ENCODE peak calls at places on chromosomes 7 and 10, in six cellular contexts. X is prostate gland, R is ovary, P is mucosa of descending colon, K is A549, F is sigmoid colon. Q is an unnamed sample.

GRCh38 chr7:100120518-100121085 is 1.2 kb downstream of the CNPY4 start:
- DNase-seq in R (peak; percentile 26), F (no peak), X (no peak), K (no peak), P (no peak), Q (no peak)

GRCh38 chr10:29921071-29921446 is 138.3 kb downstream of the JCAD start:
- DNase-seq in X (peak; percentile 47), R (no peak), K (no peak), P (no peak), F (no peak), Q (no peak)

GRCh38 chr10:33402748-33403147 is 68.3 kb upstream of the NRP1 start:
- DNase-seq in P (no peak), F (no peak), X (no peak), K (no peak), R (no peak), Q (no peak)

GRCh38 chr7:31068006-31068675 is 16.0 kb downstream of the ADCYAP1R1 start:
- DNase-seq in X (no peak), R (no peak), F (peak; percentile 30), P (no peak), K (no peak), Q (no peak)

GRCh38 chr10:122154034-122154732 is 116.9 kb upstream of the BTBD16 start:
- DNase-seq in R (no peak), K (no peak), P (no peak), X (no peak), F (no peak), Q (no peak)

GRCh38 chr10:27547047-27547446 is 42.9 kb downstream of the RAB18 start:
- DNase-seq in P (no peak), R (no peak), K (no peak), F (no peak), X (no peak), Q (no peak)

GRCh38 chr7:36021917-36022550 is 131.0 kb upstream of the EEPD1 start:
- DNase-seq in K (no peak), R (peak; percentile 79), X (no peak), F (no peak), P (no peak), Q (no peak)

GRCh38 chr10:63627376-63627775 is 106.2 kb downstream of the REEP3 start:
- DNase-seq in P (no peak), K (no peak), R (no peak), F (no peak), X (no peak), Q (no peak)

GRCh38 chr7:17787257-17787656 is 153.0 kb downstream of the SNX13 start:
- DNase-seq in F (no peak), P (no peak), X (no peak), R (no peak), K (no peak), Q (no peak)

GRCh38 chr7:74272305-74273038 is 16.7 kb upstream of the CLIP2 start:
- DNase-seq in P (peak; percentile 64), R (peak; percentile 76), X (no peak), F (peak; percentile 90), K (no peak), Q (peak; percentile 40)

GRCh38 chr10:86294346-86295265 is 72.0 kb downstream of the GRID1 start:
- DNase-seq in R (no peak), X (no peak), K (no peak), P (no peak), F (peak; percentile 36), Q (no peak)

GRCh38 chr7:46391215-46391614 is 470.1 kb upstream of the IGFBP3 start:
- DNase-seq in F (no peak), R (no peak), K (no peak), X (no peak), P (peak; percentile 11), Q (no peak)

GRCh38 chr10:15528478-15529239 is 157.6 kb upstream of the FAM171A1 start:
- DNase-seq in K (no peak), R (no peak), P (no peak), X (no peak), F (no peak), Q (no peak)

DNA sequence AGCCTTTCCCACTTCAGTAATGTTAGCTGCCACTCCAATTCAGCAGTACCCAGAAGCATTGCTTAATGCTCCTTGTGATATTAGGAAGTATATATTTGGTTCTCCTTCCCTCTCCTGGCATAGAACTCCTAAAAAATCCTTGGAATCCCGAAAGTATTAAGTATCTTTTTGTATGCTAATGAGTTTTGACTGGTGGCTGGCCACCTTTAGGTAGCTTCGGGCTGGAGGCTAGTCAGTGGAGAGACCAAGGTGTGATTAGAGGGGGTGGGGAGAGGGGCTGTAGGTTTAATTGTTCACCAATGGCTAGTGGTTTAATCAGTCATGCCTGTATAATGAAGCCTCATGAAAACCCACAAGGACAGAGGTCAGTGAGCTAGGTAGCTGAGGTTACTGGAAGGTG is 12.2 kb downstream of the COMTD1 start:
- DNase-seq in R (no peak), F (peak; percentile 4), K (no peak), P (no peak), X (no peak), Q (no peak)
- H3K4me1 ChIP-seq in R (peaks cover 24% of the 10 kb centered on the region), F (peaks cover 55% of the 10 kb centered on the region), K (peaks cover 60% of the 10 kb centered on the region), P (peaks cover 13% of the 10 kb centered on the region), X (peaks cover 21% of the 10 kb centered on the region), Q (peaks cover 54% of the 10 kb centered on the region)

GRCh38 chr7:133297093-133297492 is 44.2 kb downstream of the EXOC4 start:
- DNase-seq in K (no peak), X (no peak), P (no peak), F (no peak), R (no peak), Q (no peak)

GRCh38 chr7:133298080-133298479 is 45.2 kb downstream of the EXOC4 start:
- DNase-seq in X (no peak), F (no peak), P (no peak), K (no peak), R (no peak), Q (no peak)

GRCh38 chr7:133294234-133294633 is 41.4 kb downstream of the EXOC4 start:
- DNase-seq in R (no peak), X (no peak), P (no peak), F (no peak), K (no peak), Q (no peak)

GRCh38 chr7:133293390-133294110 is 40.7 kb downstream of the EXOC4 start:
- DNase-seq in X (no peak), K (no peak), R (no peak), F (no peak), P (no peak), Q (no peak)

DNA sequence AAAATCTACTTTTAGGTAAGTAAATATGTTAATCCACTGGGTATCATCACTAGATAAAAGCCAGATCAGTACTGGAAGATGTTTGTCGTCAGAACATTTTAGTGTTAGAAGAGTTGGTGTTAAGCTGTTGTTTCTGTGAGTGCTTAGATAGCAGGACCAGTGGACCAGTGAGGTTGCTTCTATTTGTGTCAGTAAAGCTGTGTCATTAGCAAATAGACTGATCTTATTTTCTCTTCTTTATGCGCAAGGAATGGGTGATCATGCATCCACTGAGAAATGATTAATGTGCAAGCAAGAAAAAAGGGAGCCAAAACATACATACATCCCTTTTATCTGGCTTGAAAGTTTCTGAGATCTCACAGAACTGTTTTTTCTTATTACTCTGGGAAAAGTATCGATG is 42.6 kb downstream of the EXOC4 start:
- DNase-seq in F (no peak), P (no peak), R (no peak), K (no peak), X (no peak), Q (no peak)
- H3K4me1 ChIP-seq in F (peaks cover 11% of the 10 kb centered on the region), P (no peaks in the 10 kb centered on the region), R (peaks cover 3% of the 10 kb centered on the region), K (no peaks in the 10 kb centered on the region), X (no peaks in the 10 kb centered on the region), Q (peaks cover 40% of the 10 kb centered on the region)

GRCh38 chr10:11238893-11239292 is 221.2 kb downstream of the CELF2 start:
- DNase-seq in P (no peak), K (no peak), X (no peak), R (no peak), F (no peak), Q (no peak)
- H3K4me1 ChIP-seq in P (peaks cover 4% of the 10 kb centered on the region), K (no peaks in the 10 kb centered on the region), X (no peaks in the 10 kb centered on the region), R (peaks cover 14% of the 10 kb centered on the region), F (no peaks in the 10 kb centered on the region), Q (no peaks in the 10 kb centered on the region)

DNA sequence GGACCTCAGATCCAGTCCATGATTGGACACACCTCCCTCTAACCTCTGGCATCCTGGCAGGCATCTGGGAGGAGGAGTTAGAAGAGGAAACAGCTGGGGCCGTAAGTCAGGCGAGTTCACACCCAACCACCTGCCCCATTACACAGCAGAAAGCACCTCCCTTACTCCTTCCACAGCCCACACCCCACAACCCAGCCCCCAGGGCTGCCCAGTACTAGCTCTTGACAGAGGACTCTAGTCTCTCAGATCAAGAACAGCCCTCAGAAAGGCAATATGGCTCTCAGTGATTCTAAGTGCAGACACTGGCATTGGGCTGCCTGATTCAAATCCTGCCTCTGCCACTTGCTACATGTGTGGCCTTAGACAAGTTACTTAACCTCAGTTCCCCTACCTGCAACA is 34.1 kb downstream of the KCNMA1 start:
- DNase-seq in X (no peak), P (peak; percentile 77), K (no peak), F (peak; percentile 64), R (no peak), Q (peak; percentile 26)
- H3K4me1 ChIP-seq in X (no peaks in the 10 kb centered on the region), P (peaks cover 35% of the 10 kb centered on the region), K (peaks cover 47% of the 10 kb centered on the region), F (peaks cover 83% of the 10 kb centered on the region), R (no peaks in the 10 kb centered on the region), Q (peaks cover 21% of the 10 kb centered on the region)

DNA sequence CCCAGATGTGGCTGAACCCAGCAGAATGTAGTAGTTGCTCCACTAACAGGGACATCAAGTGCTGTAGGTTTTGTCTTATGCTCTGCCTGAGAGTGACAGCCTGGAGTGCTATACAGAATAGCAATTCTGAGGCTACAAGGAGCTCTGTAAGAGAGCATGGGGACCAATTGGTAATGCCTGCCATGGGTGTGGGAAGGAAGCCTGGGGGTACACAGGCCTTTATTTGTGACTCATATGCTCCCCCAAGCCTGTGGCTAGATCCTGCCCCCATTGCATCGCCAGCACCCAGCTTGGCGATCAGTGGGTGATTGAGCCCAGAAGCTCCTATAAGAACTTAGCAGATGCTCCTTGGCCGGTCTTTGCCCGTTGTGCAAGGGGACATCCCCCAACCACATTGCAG is 37.5 kb downstream of the ZMIZ1 start:
- DNase-seq in R (no peak), F (no peak), P (no peak), K (no peak), X (no peak), Q (no peak)
- H3K4me1 ChIP-seq in R (peaks cover 60% of the 10 kb centered on the region), F (peaks cover 100% of the 10 kb centered on the region), P (peaks cover 29% of the 10 kb centered on the region), K (peaks cover 100% of the 10 kb centered on the region), X (peaks cover 24% of the 10 kb centered on the region), Q (peaks cover 79% of the 10 kb centered on the region)

Q was measured in body of pancreas.